ENCODE peak calls at places on chromosomes 3 and 15, in five cellular contexts. W is AG09309, M is heart right ventricle, D is neural progenitor cell, J is nephron progenitor cell. A is an unnamed sample.

GRCh38 chr15:85580914-85581313 is 200.5 kb downstream of the AKAP13 start:
- DNase-seq in J (no peak), W (no peak), M (no peak), D (no peak), A (peak; percentile 27)

GRCh38 chr3:133821767-133822638 is 16.4 kb downstream of the SRPRB start:
- DNase-seq in M (peak; percentile 87), J (no peak), W (peak; percentile 10), D (peak; percentile 16), A (no peak)

GRCh38 chr15:74799255-74799842 is 13.3 kb upstream of the LMAN1L start:
- DNase-seq in W (no peak), D (no peak), M (no peak), J (no peak), A (no peak)

GRCh38 chr3:32640939-32641725 is 43.9 kb upstream of the CNOT10 start:
- DNase-seq in W (peak; percentile 48), D (no peak), M (peak; percentile 37), J (no peak), A (no peak)

GRCh38 chr3:71063768-71064287 is 519.7 kb downstream of the FOXP1 start:
- DNase-seq in D (peak; percentile 72), M (peak; percentile 49), W (no peak), J (peak; percentile 28), A (no peak)

GRCh38 chr3:81741214-81741613 is 20.2 kb downstream of the GBE1 start:
- DNase-seq in D (no peak), J (no peak), M (no peak), W (no peak), A (no peak)

GRCh38 chr15:70014860-70015490 is 82.7 kb downstream of the TLE3 start:
- DNase-seq in W (no peak), J (peak; percentile 31), D (peak; percentile 63), M (no peak), A (no peak)

GRCh38 chr3:124826703-124827102 is 60.5 kb downstream of the ITGB5 start:
- DNase-seq in M (no peak), J (no peak), W (peak; percentile 56), D (no peak), A (no peak)

GRCh38 chr3:73848173-73848751 is 223.5 kb upstream of the PDZRN3 start:
- DNase-seq in M (no peak), D (peak; percentile 51), J (no peak), W (peak; percentile 11), A (no peak)

A was measured in T-helper 2 cell.